ENCODE peak calls at places on chromosome 19, in five cellular contexts. S is nucleus accumbens, X is prostate gland, B is GM04504, R is tibial artery. D is an unnamed sample.

GRCh38 chr19:10332965-10333757 is at the start of gene RAVER1:
- DNase-seq in S (peak; percentile 95), X (peak; percentile 97), B (peak; percentile 94), R (peak; percentile 99), D (peak; percentile 95)

GRCh38 chr19:17052439-17052838 is 22.8 kb downstream of the HAUS8 start:
- DNase-seq in S (no peak), X (peak; percentile 76), B (no peak), R (no peak), D (no peak)

GRCh38 chr19:12647490-12648071 is 19.0 kb downstream of the MAN2B1 start:
- DNase-seq in S (no peak), X (peak; percentile 33), B (no peak), R (peak; percentile 77), D (no peak)

GRCh38 chr19:9945319-9945966 is 9.1 kb upstream of the OLFM2 start:
- DNase-seq in S (peak; percentile 80), X (peak; percentile 60), B (peak; percentile 100), R (peak; percentile 98), D (no peak)

GRCh38 chr19:2083174-2083854 is 12.8 kb downstream of the MOB3A start:
- DNase-seq in S (no peak), X (no peak), B (no peak), R (no peak), D (peak; percentile 52)

GRCh38 chr19:29288276-29288675 is 75.3 kb upstream of the UQCRFS1 start:
- DNase-seq in S (no peak), X (no peak), B (no peak), R (peak; percentile 27), D (no peak)

GRCh38 chr19:7672522-7672921 is 3.7 kb downstream of the RETN start:
- DNase-seq in S (no peak), X (no peak), B (no peak), R (no peak), D (no peak)

GRCh38 chr19:1445185-1445931 is 4.6 kb upstream of the APC2 start:
- DNase-seq in S (no peak), X (peak; percentile 37), B (peak; percentile 30), R (no peak), D (peak; percentile 52)

GRCh38 chr19:16920816-16921529 is 32.2 kb downstream of the F2RL3 start:
- DNase-seq in S (no peak), X (peak; percentile 30), B (peak; percentile 66), R (no peak), D (no peak)